ENCODE peak calls at places on chromosomes 2 and 18, in six cellular contexts. J is CD4-positive, alpha-beta T cell; A is sigmoid colon; V is astrocyte; B is ovary; G is esophagus squamous epithelium. Y is an unnamed sample.

GRCh38 chr2:136242687-136243277 is 124.8 kb upstream of the CXCR4 start:
- DNase-seq in V (peak), A (no peak), J (peak), B (no peak), G (no peak), Y (no peak)

GRCh38 chr2:47070920-47071824 is 83.9 kb downstream of the STPG4 start:
- DNase-seq in J (peak), G (no peak), A (peak), B (peak), V (peak), Y (no peak)

GRCh38 chr2:143885461-143885860 is 634.5 kb downstream of the ZEB2 start:
- DNase-seq in J (no peak), V (peak), B (no peak), A (no peak), G (no peak), Y (no peak)

GRCh38 chr2:232438051-232438450 is 17.9 kb upstream of the ALPI start:
- DNase-seq in J (no peak), A (no peak), V (no peak), G (no peak), B (peak), Y (no peak)

GRCh38 chr2:128312411-128312810 is 6.3 kb downstream of the HS6ST1 start:
- DNase-seq in V (no peak), J (no peak), B (no peak), G (no peak), A (no peak), Y (no peak)

GRCh38 chr18:52280702-52281101 is 59.3 kb upstream of the DCC start:
- DNase-seq in B (no peak), J (no peak), G (no peak), A (no peak), V (no peak), Y (no peak)

GRCh38 chr2:203338322-203338721 is 10.1 kb downstream of the ABI2 start:
- DNase-seq in G (no peak), B (no peak), J (no peak), A (no peak), V (no peak), Y (no peak)

GRCh38 chr2:172726172-172726735 is 9.4 kb upstream of the RAPGEF4 start:
- DNase-seq in B (no peak), J (no peak), G (no peak), V (peak), A (no peak), Y (no peak)

GRCh38 chr2:230319211-230319862 is 7.7 kb upstream of the SP140L start:
- DNase-seq in A (no peak), V (no peak), J (peak), G (peak), B (no peak), Y (no peak)

GRCh38 chr2:229752970-229753729 is 38.8 kb upstream of the DNER start:
- DNase-seq in V (no peak), J (no peak), B (no peak), G (no peak), A (no peak), Y (no peak)

GRCh38 chr18:58095251-58095650 is 51.2 kb downstream of the NEDD4L start:
- DNase-seq in B (no peak), G (no peak), V (no peak), A (no peak), J (no peak), Y (no peak)

GRCh38 chr2:160924936-160925353 is 235.3 kb upstream of the TANK start:
- DNase-seq in V (no peak), B (no peak), G (no peak), A (no peak), J (no peak), Y (no peak)

GRCh38 chr2:127064642-127065250 is 42.2 kb downstream of the BIN1 start:
- DNase-seq in J (peak), V (peak), B (peak), A (peak), G (peak), Y (peak)

GRCh38 chr2:178301595-178302324 is 107.4 kb downstream of the OSBPL6 start:
- DNase-seq in B (no peak), V (no peak), G (no peak), J (no peak), A (no peak), Y (no peak)

GRCh38 chr2:4556136-4556535 is 852.8 kb downstream of the DCDC2C start:
- DNase-seq in A (no peak), J (no peak), G (no peak), V (no peak), B (no peak), Y (no peak)

GRCh38 chr2:241422350-241422749 is 66.3 kb downstream of the FARP2 start:
- DNase-seq in B (no peak), J (no peak), A (no peak), G (no peak), V (no peak), Y (no peak)

GRCh38 chr2:232541961-232542714 is 2.6 kb downstream of the CHRNG start:
- DNase-seq in A (peak), J (no peak), V (no peak), G (no peak), B (no peak), Y (no peak)

GRCh38 chr2:99841749-99842148 is 300.6 kb downstream of the AFF3 start:
- DNase-seq in G (no peak), B (no peak), A (no peak), V (peak), J (no peak), Y (no peak)

GRCh38 chr18:61589724-61590065 is 256.5 kb downstream of the CDH20 start:
- DNase-seq in B (no peak), J (no peak), A (no peak), G (no peak), V (peak), Y (no peak)

GRCh38 chr2:175930504-175930903 is 71.6 kb downstream of the LNPK start:
- DNase-seq in A (no peak), B (no peak), G (no peak), J (no peak), V (peak), Y (peak)

GRCh38 chr2:160349306-160349705 is 144.3 kb downstream of the RBMS1 start:
- DNase-seq in B (no peak), V (no peak), G (no peak), A (no peak), J (no peak), Y (no peak)

GRCh38 chr2:187266147-187266546 is 181.9 kb downstream of the CALCRL start:
- DNase-seq in G (no peak), A (no peak), B (no peak), V (no peak), J (no peak), Y (no peak)

GRCh38 chr2:197198890-197199289 is 111.7 kb downstream of the ANKRD44 start:
- DNase-seq in V (no peak), J (peak), B (peak), A (no peak), G (peak), Y (no peak)

GRCh38 chr2:47016172-47016913 is 100.7 kb upstream of the MCFD2 start:
- DNase-seq in B (no peak), V (peak), G (no peak), A (no peak), J (no peak), Y (peak)

GRCh38 chr2:176131617-176132396 is 2.3 kb downstream of the HOXD8 start:
- DNase-seq in G (no peak), A (no peak), B (no peak), V (no peak), J (no peak), Y (no peak)

GRCh38 chr2:201158111-201158929 is 24.6 kb upstream of the CASP10 start:
- DNase-seq in G (no peak), J (peak), A (peak), V (peak), B (peak), Y (peak)

GRCh38 chr2:217166241-217166640 is 306.4 kb upstream of the TNP1 start:
- DNase-seq in J (no peak), A (no peak), B (no peak), G (no peak), V (peak), Y (no peak)

GRCh38 chr2:180651596-180651995 is 328.8 kb upstream of the UBE2E3 start:
- DNase-seq in B (no peak), G (no peak), V (no peak), A (no peak), J (no peak), Y (no peak)

GRCh38 chr2:46125798-46126197 is 171.4 kb upstream of the EPAS1 start:
- DNase-seq in V (no peak), G (no peak), B (no peak), J (no peak), A (no peak), Y (no peak)

GRCh38 chr2:202064881-202065230 is 8.2 kb upstream of the KIAA2012 start:
- DNase-seq in V (no peak), B (no peak), A (no peak), J (no peak), G (no peak), Y (no peak)

GRCh38 chr18:24831091-24831490 is 370.7 kb downstream of the HRH4 start:
- DNase-seq in J (no peak), A (no peak), G (no peak), V (no peak), B (no peak), Y (no peak)

GRCh38 chr2:68918497-68918896 is 34.2 kb downstream of the GKN2 start:
- DNase-seq in J (no peak), A (no peak), V (peak), G (no peak), B (no peak), Y (no peak)

GRCh38 chr2:65464604-65465003 is 32.2 kb upstream of the SPRED2 start:
- DNase-seq in J (no peak), B (no peak), G (no peak), A (no peak), V (no peak), Y (no peak)

GRCh38 chr2:172968061-172968469 is 107.6 kb upstream of the MAP3K20 start:
- DNase-seq in V (peak), B (peak), A (no peak), J (no peak), G (no peak), Y (no peak)

GRCh38 chr2:8957593-8957992 is 45.9 kb downstream of the MBOAT2 start:
- DNase-seq in V (peak), J (no peak), A (no peak), B (no peak), G (no peak), Y (no peak)

GRCh38 chr2:8965573-8965972 is 37.9 kb downstream of the MBOAT2 start:
- DNase-seq in A (no peak), G (no peak), V (no peak), J (no peak), B (no peak), Y (no peak)

GRCh38 chr2:8966123-8966908 is 37.2 kb downstream of the MBOAT2 start:
- DNase-seq in A (no peak), G (no peak), V (peak), J (no peak), B (no peak), Y (no peak)

GRCh38 chr2:8962890-8963289 is 40.6 kb downstream of the MBOAT2 start:
- DNase-seq in G (no peak), V (no peak), A (no peak), J (no peak), B (no peak), Y (no peak)
- TF ChIP-seq CTCF in G (no peak), V (no peak), A (no peak), J (no peak), B (no peak), Y (no peak)

DNA sequence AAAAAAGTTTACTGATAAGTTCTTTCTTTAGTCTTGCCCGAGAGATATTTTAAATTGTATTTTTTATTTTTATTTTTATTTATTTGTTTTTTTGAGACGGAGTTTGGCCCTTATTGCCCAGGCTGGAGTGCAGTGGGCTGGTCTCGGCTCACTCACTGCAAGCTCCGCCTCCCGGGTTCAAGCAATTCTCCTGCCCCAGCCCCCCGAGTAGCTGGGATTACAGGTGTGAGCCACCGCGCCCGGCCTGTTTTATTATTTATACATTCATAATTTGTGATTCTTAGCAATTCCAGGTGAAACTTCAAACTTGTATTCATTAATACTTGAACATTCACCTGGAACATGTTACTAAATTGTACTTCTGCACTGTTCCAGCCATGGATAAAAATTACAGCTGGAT is 2.9 kb downstream of the CREB1 start:
- DNase-seq in G (no peak), V (no peak), A (no peak), B (no peak), J (no peak), Y (no peak)
- H3K27ac ChIP-seq in G (peak), V (no peak), A (peak), B (no peak), J (no peak), Y (peak)

GRCh38 chr2:28397043-28397381 is 4.4 kb downstream of the FOSL2 start:
- DNase-seq in V (no peak), G (no peak), J (no peak), B (no peak), A (no peak), Y (no peak)
- TF ChIP-seq CTCF in V (no peak), G (no peak), J (peak), B (peak), A (no peak), Y (no peak)

DNA sequence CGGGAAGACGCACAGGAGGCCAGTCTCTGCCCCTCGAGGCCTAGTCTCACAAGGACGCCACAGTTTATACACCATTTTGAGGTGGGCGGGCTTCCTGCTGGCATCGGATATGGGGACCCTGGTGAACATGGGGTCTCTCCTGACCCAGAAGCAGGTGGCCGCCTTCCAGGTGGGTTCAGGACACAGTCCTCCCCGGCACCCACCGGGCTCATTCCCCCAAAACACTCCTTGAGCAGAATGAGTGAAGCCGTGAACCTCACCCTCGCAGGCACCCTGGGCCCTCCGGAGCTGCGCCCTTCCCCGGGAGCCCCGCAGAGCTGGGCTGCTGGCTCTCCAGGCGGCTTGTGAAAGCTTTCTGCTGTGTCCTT is 6.5 kb downstream of the NFATC1 start:
- DNase-seq in J (no peak), A (no peak), G (no peak), B (no peak), V (no peak), Y (no peak)
- H3K27ac ChIP-seq in J (peak), A (peak), G (peak), B (no peak), V (no peak), Y (peak)

DNA sequence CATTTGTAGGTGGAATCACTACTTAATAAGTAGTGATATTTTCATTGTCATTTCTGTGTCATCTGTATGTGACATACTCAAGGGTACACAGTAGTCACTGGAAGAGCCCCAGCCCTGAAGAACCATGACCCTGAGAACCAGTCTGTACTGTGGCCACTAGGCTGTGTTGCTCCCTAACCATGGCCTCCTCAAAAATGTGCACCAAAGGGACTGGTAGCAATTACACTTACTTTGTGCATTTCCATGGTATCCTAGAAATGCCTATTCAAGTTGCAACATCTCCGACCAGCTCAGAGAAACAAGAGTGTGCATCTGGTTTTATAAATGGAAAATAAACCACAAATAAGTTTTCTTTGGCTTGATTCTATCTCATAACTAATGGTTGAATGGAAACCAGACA is 155.1 kb downstream of the DOCK10 start:
- DNase-seq in A (no peak), G (no peak), J (no peak), B (no peak), V (peak), Y (no peak)
- TF ChIP-seq CTCF in A (no peak), G (no peak), J (no peak), B (no peak), V (no peak), Y (no peak)

DNA sequence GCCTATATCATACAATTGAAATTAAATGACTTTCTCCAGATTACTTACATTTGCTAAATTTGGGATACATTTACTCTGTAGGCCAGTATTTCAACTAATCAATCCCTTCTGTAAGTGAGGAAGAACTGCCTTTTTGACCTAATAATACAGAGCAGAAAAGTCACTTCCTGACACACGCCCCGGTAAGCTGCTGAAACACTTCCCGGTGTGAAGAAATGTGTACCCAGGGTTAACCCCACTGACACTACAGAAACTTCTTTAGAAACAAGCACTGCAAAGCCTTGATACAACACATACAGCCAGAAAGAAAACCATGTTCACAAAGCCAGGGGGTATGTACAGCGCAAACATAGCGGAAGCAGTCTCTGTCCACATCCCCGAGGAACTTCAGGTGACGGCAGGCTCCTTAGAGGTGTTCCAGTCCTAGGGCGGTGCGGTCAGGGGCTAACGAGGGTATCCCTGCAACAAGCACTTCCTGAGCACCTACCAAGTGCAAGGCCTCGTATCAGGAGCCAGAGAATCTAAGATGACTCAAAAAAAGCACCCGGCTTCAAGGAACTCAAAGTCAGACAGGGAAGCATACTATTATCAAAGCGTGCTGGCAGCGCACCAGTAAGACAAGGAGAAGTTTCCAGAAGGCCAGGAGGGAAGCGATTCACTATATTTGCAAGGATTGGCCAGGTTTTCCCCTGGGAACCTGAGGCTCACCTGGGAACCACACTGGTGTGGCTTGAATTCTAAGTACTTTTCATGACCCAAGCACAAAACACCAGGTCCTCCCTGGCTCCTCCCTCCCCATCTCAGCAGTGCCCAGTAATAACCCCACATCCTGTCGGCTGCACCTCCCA is 46.6 kb downstream of the ZNF516 start:
- DNase-seq in J (no peak), V (no peak), G (no peak), A (peak), B (no peak), Y (no peak)
- H3K27ac ChIP-seq in J (no peak), V (no peak), G (peak), A (peak), B (peak), Y (peak)

GRCh38 chr2:23993736-23994269 is 16.1 kb upstream of the MFSD2B start:
- DNase-seq in J (no peak), V (no peak), G (no peak), A (no peak), B (no peak), Y (no peak)

GRCh38 chr2:23992931-23993330 is 17.0 kb upstream of the MFSD2B start:
- DNase-seq in G (no peak), V (no peak), A (no peak), B (no peak), J (no peak), Y (no peak)

DNA sequence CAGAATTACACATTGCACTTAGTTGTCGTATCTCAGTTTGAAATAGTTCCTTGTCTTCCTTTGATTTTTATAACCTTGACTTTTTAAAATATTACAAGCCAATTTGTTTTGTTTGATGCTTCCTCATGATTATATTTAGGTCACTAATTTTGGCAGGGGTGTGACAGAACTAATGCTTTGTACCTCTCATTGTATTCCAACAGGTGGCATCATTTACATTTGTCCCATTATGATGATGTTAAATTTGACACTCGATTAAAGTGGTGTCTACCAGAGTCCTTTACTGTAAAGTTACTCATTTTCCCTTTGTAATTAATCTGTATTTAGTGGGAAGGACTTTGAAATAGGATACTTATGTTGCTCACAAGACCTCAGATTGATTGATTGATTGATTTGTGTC is 21.5 kb upstream of the MFSD2B start:
- DNase-seq in J (no peak), G (no peak), V (no peak), A (no peak), B (no peak), Y (peak)
- TF ChIP-seq CTCF in J (peak), G (no peak), V (peak), A (peak), B (no peak), Y (peak)

GRCh38 chr2:120465012-120465700 is 119.2 kb downstream of the INHBB start:
- DNase-seq in J (no peak), G (no peak), B (no peak), A (no peak), V (no peak), Y (no peak)
- H3K27ac ChIP-seq in J (no peak), G (no peak), B (no peak), A (no peak), V (no peak), Y (no peak)

Y was measured in RWPE1.